ENCODE peak calls at places on chromosomes 13 and 19, in nine cellular contexts. Z is A549; E is heart left ventricle; L is pancreas; D is naive thymus-derived CD4-positive, alpha-beta T cell; Y is CD4-positive, CD25-positive, alpha-beta regulatory T cell; R is upper lobe of left lung; O is aorta; P is breast epithelium. Q is an unnamed sample. For H3K4me1, the result is how much of the 10 kb centered on the place peaks cover.

GRCh38 chr13:77703426-77703825 is 5.9 kb downstream of the SLAIN1 start:
- DNase-seq in Z (no peak), E (no peak), L (no peak), D (no peak), Y (no peak), R (no peak), O (no peak), P (no peak), Q (no peak)

GRCh38 chr13:57137631-57138030 is 3.1 kb upstream of the PRR20A start:
- DNase-seq in Z (no peak), E (no peak), L (no peak), D (no peak), Y (no peak), R (no peak), O (no peak), P (no peak), Q (no peak)

GRCh38 chr13:45269204-45269603 is 68.4 kb upstream of the KCTD4 start:
- DNase-seq in Z (no peak), E (no peak), L (no peak), D (no peak), Y (no peak), R (no peak), O (no peak), P (no peak), Q (no peak)

GRCh38 chr13:49371943-49372636 is 71.8 kb downstream of the CAB39L start:
- DNase-seq in Z (no peak), E (no peak), L (no peak), D (peak), Y (peak), R (no peak), O (no peak), P (no peak), Q (no peak)

GRCh38 chr13:41289463-41289881 is 21.6 kb upstream of the NAA16 start:
- DNase-seq in Z (no peak), E (no peak), L (no peak), D (no peak), Y (no peak), R (no peak), O (no peak), P (no peak), Q (no peak)

GRCh38 chr13:45021250-45021649 is 31.9 kb downstream of the GPALPP1 start:
- DNase-seq in Z (no peak), E (no peak), L (no peak), D (no peak), Y (no peak), R (no peak), O (no peak), P (no peak), Q (no peak)

GRCh38 chr13:51797664-51798488 is 6.1 kb downstream of the DHRS12 start:
- DNase-seq in Z (peak), E (no peak), L (peak), D (peak), Y (peak), R (no peak), O (no peak), P (no peak), Q (no peak)

GRCh38 chr19:54364775-54365257 is at the start of gene LAIR1:
- DNase-seq in Z (no peak), E (peak), L (no peak), D (peak), Y (peak), R (no peak), O (peak), P (no peak), Q (peak)

GRCh38 chr13:79128158-79128557 is 277.9 kb downstream of the RBM26 start:
- DNase-seq in Z (no peak), E (no peak), L (no peak), D (no peak), Y (no peak), R (no peak), O (no peak), P (no peak), Q (no peak)

GRCh38 chr13:49098198-49098597 is 121.9 kb upstream of the MLNR start:
- DNase-seq in Z (no peak), E (no peak), L (no peak), D (no peak), Y (peak), R (no peak), O (no peak), P (no peak), Q (no peak)

GRCh38 chr13:33445476-33445875 is 159.9 kb upstream of the STARD13 start:
- DNase-seq in Z (no peak), E (no peak), L (no peak), D (no peak), Y (no peak), R (no peak), O (no peak), P (no peak), Q (no peak)

GRCh38 chr13:74062933-74063332 is 71.3 kb downstream of the KLF12 start:
- DNase-seq in Z (no peak), E (peak), L (no peak), D (no peak), Y (no peak), R (no peak), O (peak), P (no peak), Q (peak)

GRCh38 chr13:99812611-99813010 is 159.0 kb downstream of the ZIC5 start:
- DNase-seq in Z (no peak), E (no peak), L (no peak), D (no peak), Y (no peak), R (no peak), O (no peak), P (no peak), Q (no peak)

GRCh38 chr13:27298849-27299248 is 28.2 kb downstream of the RASL11A start:
- DNase-seq in Z (no peak), E (no peak), L (no peak), D (no peak), Y (no peak), R (no peak), O (no peak), P (no peak), Q (no peak)
- H3K4me1 ChIP-seq in Z (under half), E (under half), L (under half), D (under half), Y (under half), R (under half), O (under half), P (under half), Q (under half)

GRCh38 chr19:46693760-46694159 is 23.2 kb downstream of the PRKD2 start:
- DNase-seq in Z (no peak), E (no peak), L (no peak), D (no peak), Y (no peak), R (peak), O (no peak), P (no peak), Q (no peak)

GRCh38 chr19:46691104-46691503 is 25.8 kb downstream of the PRKD2 start:
- DNase-seq in Z (peak), E (no peak), L (no peak), D (no peak), Y (no peak), R (no peak), O (no peak), P (no peak), Q (no peak)

GRCh38 chr19:46691948-46692347 is 25.0 kb downstream of the PRKD2 start:
- DNase-seq in Z (no peak), E (no peak), L (no peak), D (no peak), Y (no peak), R (no peak), O (no peak), P (no peak), Q (no peak)

GRCh38 chr19:46696052-46696451 is 20.9 kb downstream of the PRKD2 start:
- DNase-seq in Z (no peak), E (no peak), L (no peak), D (no peak), Y (no peak), R (no peak), O (no peak), P (no peak), Q (no peak)

GRCh38 chr19:46692918-46693722 is 23.8 kb downstream of the PRKD2 start:
- DNase-seq in Z (no peak), E (no peak), L (no peak), D (no peak), Y (no peak), R (no peak), O (no peak), P (no peak), Q (no peak)
- H3K27ac ChIP-seq in Z (no peak), E (no peak), L (no peak), D (peak), Y (no peak), R (no peak), O (no peak), P (peak), Q (no peak)

DNA sequence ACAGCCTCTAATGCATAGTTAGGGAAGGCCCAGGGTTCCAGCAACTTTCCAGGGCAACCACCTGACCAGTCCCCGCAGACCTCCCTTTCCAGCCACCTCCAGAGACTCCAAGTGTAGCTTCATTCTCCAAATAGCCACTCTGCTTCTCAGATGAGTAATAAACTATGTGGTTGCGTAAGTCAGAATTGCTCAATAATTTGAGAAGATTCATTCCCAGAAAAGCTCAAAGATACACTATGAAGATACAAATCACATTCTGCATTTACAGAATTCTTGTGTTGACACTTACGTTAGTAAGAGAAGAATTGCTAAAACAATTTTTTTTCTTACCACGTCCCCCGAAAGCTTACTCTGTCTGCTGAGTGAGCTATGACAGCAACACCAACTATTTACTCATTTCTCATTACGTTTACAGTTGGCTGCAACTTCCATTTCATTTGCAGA is 8.2 kb upstream of the LATS2 start:
- DNase-seq in Z (peak), E (no peak), L (no peak), D (no peak), Y (no peak), R (no peak), O (no peak), P (no peak), Q (peak)
- H3K4me1 ChIP-seq in Z (under half), E (under half), L (under half), D (under half), Y (under half), R (under half), O (under half), P (under half), Q (under half)

GRCh38 chr19:48634036-48634342 is 3.2 kb downstream of the DBP start:
- DNase-seq in Z (no peak), E (no peak), L (no peak), D (no peak), Y (no peak), R (no peak), O (no peak), P (no peak), Q (no peak)
- H3K27ac ChIP-seq in Z (peak), E (peak), L (peak), D (peak), Y (peak), R (peak), O (no peak), P (peak), Q (peak)

GRCh38 chr19:18109731-18110671 is 12.4 kb downstream of the MAST3 start:
- DNase-seq in Z (no peak), E (peak), L (peak), D (peak), Y (peak), R (peak), O (peak), P (no peak), Q (peak)
- H3K4me1 ChIP-seq in Z (under half), E (under half), L (under half), D (under half), Y (under half), R (under half), O (under half), P (under half), Q (under half)

GRCh38 chr19:20664917-20665781 is 3.8 kb upstream of the ZNF626 start:
- DNase-seq in Z (no peak), E (no peak), L (peak), D (no peak), Y (no peak), R (no peak), O (peak), P (no peak), Q (peak)
- H3K27ac ChIP-seq in Z (no peak), E (peak), L (no peak), D (no peak), Y (no peak), R (peak), O (peak), P (peak), Q (no peak)

GRCh38 chr19:4386038-4386782 is 14.1 kb downstream of the SH3GL1 start:
- DNase-seq in Z (no peak), E (peak), L (no peak), D (no peak), Y (no peak), R (no peak), O (no peak), P (no peak), Q (no peak)
- H3K4me1 ChIP-seq in Z (under half), E (under half), L (under half), D (under half), Y (under half), R (under half), O (under half), P (under half), Q (under half)

GRCh38 chr19:31911577-31911976 is 433.8 kb upstream of the ZNF507 start:
- DNase-seq in Z (no peak), E (no peak), L (no peak), D (no peak), Y (no peak), R (no peak), O (no peak), P (no peak), Q (no peak)

GRCh38 chr19:31908486-31909255 is 436.7 kb upstream of the ZNF507 start:
- DNase-seq in Z (no peak), E (no peak), L (no peak), D (no peak), Y (no peak), R (no peak), O (no peak), P (no peak), Q (no peak)

GRCh38 chr19:31902821-31903220 is 442.6 kb upstream of the ZNF507 start:
- DNase-seq in Z (no peak), E (no peak), L (no peak), D (no peak), Y (no peak), R (no peak), O (no peak), P (no peak), Q (no peak)

DNA sequence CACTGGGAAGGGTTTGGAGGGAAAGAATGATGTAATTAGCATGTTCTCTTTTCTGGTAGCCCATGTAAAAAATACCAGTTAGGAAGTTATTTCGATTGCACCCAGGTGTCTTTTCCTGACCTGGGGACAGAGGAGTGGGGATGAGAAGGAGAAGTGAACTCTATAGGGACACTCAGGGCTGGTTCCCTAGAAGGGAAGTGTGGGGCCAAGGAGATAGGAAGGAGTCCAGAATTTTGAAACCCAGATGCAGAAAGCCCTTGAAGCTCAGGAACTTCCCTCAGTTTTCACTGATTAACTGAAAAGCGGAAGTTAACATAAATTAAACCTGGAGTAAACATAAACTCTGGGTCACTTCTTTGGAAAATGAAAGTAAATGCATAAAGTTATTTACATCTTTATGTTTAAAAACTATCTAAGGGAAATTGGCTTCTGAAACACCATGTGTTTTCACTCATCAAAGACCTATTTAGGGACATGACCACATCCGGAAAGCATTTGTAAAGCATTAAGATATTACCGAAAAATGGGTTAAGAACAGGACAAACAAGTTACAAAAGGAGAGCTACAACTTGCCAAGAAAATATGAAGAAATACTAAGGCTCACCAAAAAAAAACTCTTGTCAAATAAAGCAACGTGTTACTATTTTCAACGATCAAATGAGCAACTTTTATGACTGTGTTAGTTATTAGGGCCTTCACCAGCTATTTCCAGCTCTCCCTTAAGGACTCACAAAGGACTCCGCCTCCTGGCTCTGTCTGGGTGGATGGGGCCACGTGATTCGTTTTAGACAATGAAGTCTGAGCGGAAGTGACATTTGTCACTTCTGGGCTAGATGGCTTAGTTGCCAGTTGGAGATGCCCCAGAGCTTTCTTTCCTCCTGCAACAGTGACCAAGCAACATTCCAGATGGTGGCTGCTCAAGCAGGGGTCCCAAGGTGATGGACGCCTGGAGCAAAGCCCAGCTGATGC is 439.1 kb upstream of the ZNF507 start:
- DNase-seq in Z (no peak), E (no peak), L (no peak), D (no peak), Y (no peak), R (no peak), O (no peak), P (no peak), Q (peak)
- H3K27ac ChIP-seq in Z (no peak), E (peak), L (no peak), D (no peak), Y (no peak), R (peak), O (no peak), P (peak), Q (no peak)

DNA sequence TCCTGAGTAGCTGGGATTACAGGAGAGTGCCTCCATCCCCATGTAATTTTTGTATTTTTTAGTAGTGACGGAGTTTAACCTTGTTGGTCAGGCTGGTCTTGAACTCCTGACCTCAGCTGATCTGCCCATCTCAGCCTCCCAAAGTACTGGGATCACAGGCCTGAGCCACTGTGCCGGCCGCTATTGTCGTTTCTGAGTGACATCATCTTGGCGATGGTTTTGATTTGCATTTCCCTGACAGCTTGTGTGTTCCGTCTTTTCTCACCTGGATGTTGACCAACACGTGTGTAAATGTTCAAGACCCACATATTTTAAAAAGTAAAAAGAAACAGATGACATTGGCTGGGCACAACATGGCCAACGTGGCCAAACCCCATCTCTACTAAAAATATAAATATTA is 12.8 kb upstream of the MKNK2 start:
- DNase-seq in Z (no peak), E (no peak), L (no peak), D (no peak), Y (no peak), R (no peak), O (no peak), P (no peak), Q (no peak)
- H3K4me1 ChIP-seq in Z (under half), E (under half), L (under half), D (under half), Y (under half), R (under half), O (under half), P (under half), Q (under half)

GRCh38 chr13:47004022-47004421 is 107.2 kb upstream of the HTR2A start:
- DNase-seq in Z (no peak), E (no peak), L (no peak), D (no peak), Y (no peak), R (no peak), O (no peak), P (no peak), Q (no peak)
- H3K27ac ChIP-seq in Z (no peak), E (no peak), L (no peak), D (no peak), Y (no peak), R (no peak), O (no peak), P (no peak), Q (no peak)

Q was measured in kidney.